ENCODE peak calls at places on chromosomes 11 and 22, in ten cellular contexts. I is esophagus squamous epithelium, R is OCI-LY7, P is neural progenitor cell, M is AG09319, N is pancreas, C is MM.1S, Y is SK-N-SH, Z is PC-3, D is AG10803. J is an unnamed sample.

GRCh38 chr11:122803716-122804115 is 34.6 kb upstream of the CRTAM start:
- DNase-seq in I (no peak), R (no peak), P (no peak), M (no peak), N (no peak), C (no peak), Y (no peak), Z (peak), D (no peak), J (no peak)

GRCh38 chr22:28867191-28867590 is 16.2 kb upstream of the ZNRF3 start:
- DNase-seq in I (no peak), R (no peak), P (no peak), M (no peak), N (no peak), C (no peak), Y (no peak), Z (no peak), D (no peak), J (no peak)

GRCh38 chr11:64086263-64086938 is 50.7 kb downstream of the FLRT1 start:
- DNase-seq in I (no peak), R (no peak), P (no peak), M (peak), N (no peak), C (no peak), Y (no peak), Z (no peak), D (peak), J (no peak)

GRCh38 chr11:64786308-64786707 is 8.0 kb upstream of the SF1 start:
- DNase-seq in I (no peak), R (no peak), P (no peak), M (no peak), N (peak), C (no peak), Y (no peak), Z (no peak), D (no peak), J (no peak)

GRCh38 chr11:27485930-27486773 is 13.6 kb upstream of the LGR4 start:
- DNase-seq in I (no peak), R (peak), P (peak), M (no peak), N (no peak), C (peak), Y (peak), Z (peak), D (peak), J (peak)

GRCh38 chr11:122099345-122100045 is 16.5 kb downstream of the BLID start:
- DNase-seq in I (no peak), R (no peak), P (no peak), M (no peak), N (no peak), C (no peak), Y (no peak), Z (no peak), D (peak), J (peak)

GRCh38 chr11:128891912-128892398 is 799 bp downstream of the KCNJ5 start:
- DNase-seq in I (no peak), R (no peak), P (peak), M (no peak), N (no peak), C (no peak), Y (no peak), Z (no peak), D (no peak), J (no peak)

GRCh38 chr11:12794556-12795230 is 120.5 kb downstream of the TEAD1 start:
- DNase-seq in I (no peak), R (no peak), P (no peak), M (no peak), N (no peak), C (no peak), Y (no peak), Z (no peak), D (peak), J (no peak)

GRCh38 chr11:124446926-124447325 is 1.4 kb upstream of the OR8B8 start:
- DNase-seq in I (no peak), R (no peak), P (no peak), M (no peak), N (no peak), C (no peak), Y (no peak), Z (no peak), D (no peak), J (no peak)

GRCh38 chr11:61701298-61701993 is 21.3 kb downstream of the DAGLA start:
- DNase-seq in I (no peak), R (peak), P (peak), M (no peak), N (no peak), C (no peak), Y (peak), Z (peak), D (no peak), J (no peak)

GRCh38 chr11:90916706-90917105 is 693.9 kb upstream of the CHORDC1 start:
- DNase-seq in I (no peak), R (no peak), P (no peak), M (no peak), N (no peak), C (no peak), Y (no peak), Z (no peak), D (no peak), J (no peak)

GRCh38 chr11:31641477-31642062 is 132.0 kb downstream of the ELP4 start:
- DNase-seq in I (no peak), R (peak), P (peak), M (no peak), N (no peak), C (no peak), Y (peak), Z (peak), D (peak), J (peak)

GRCh38 chr22:29254283-29254653 is 13.5 kb downstream of the RHBDD3 start:
- DNase-seq in I (no peak), R (no peak), P (no peak), M (no peak), N (no peak), C (no peak), Y (peak), Z (no peak), D (no peak), J (no peak)

GRCh38 chr11:12675951-12676711 is 1.9 kb downstream of the TEAD1 start:
- DNase-seq in I (no peak), R (peak), P (peak), M (no peak), N (no peak), C (peak), Y (peak), Z (peak), D (peak), J (no peak)

GRCh38 chr11:128890543-128891409 is at the start of gene KCNJ5:
- DNase-seq in I (no peak), R (no peak), P (peak), M (no peak), N (peak), C (no peak), Y (peak), Z (peak), D (peak), J (no peak)

GRCh38 chr11:12066799-12067508 is 43.4 kb upstream of the MICAL2 start:
- DNase-seq in I (no peak), R (no peak), P (peak), M (no peak), N (peak), C (no peak), Y (no peak), Z (peak), D (peak), J (peak)

GRCh38 chr22:45948081-45948648 is 28.8 kb downstream of the WNT7B start:
- DNase-seq in I (no peak), R (no peak), P (no peak), M (no peak), N (no peak), C (no peak), Y (peak), Z (no peak), D (no peak), J (no peak)

GRCh38 chr22:37465721-37466120 is 20.5 kb downstream of the MFNG start:
- DNase-seq in I (no peak), R (no peak), P (no peak), M (no peak), N (no peak), C (no peak), Y (no peak), Z (no peak), D (no peak), J (no peak)

GRCh38 chr11:114132944-114133394 is 73.5 kb downstream of the ZBTB16 start:
- DNase-seq in I (no peak), R (no peak), P (no peak), M (no peak), N (no peak), C (no peak), Y (no peak), Z (peak), D (peak), J (peak)

GRCh38 chr11:3041699-3042098 is 15.5 kb downstream of the CARS1 start:
- DNase-seq in I (no peak), R (no peak), P (no peak), M (no peak), N (no peak), C (no peak), Y (no peak), Z (no peak), D (no peak), J (no peak)

GRCh38 chr11:128814856-128815705 is 52.0 kb downstream of the KCNJ1 start:
- DNase-seq in I (no peak), R (no peak), P (peak), M (peak), N (no peak), C (no peak), Y (peak), Z (peak), D (peak), J (peak)

GRCh38 chr22:46659791-46660186 is 39.6 kb downstream of the GRAMD4 start:
- DNase-seq in I (no peak), R (no peak), P (no peak), M (no peak), N (no peak), C (no peak), Y (no peak), Z (no peak), D (no peak), J (no peak)

GRCh38 chr11:2825261-2825885 is 60.2 kb downstream of the CDKN1C start:
- DNase-seq in I (no peak), R (no peak), P (no peak), M (peak), N (peak), C (no peak), Y (no peak), Z (peak), D (peak), J (peak)

GRCh38 chr22:40237241-40237640 is 59.5 kb downstream of the TNRC6B start:
- DNase-seq in I (no peak), R (peak), P (no peak), M (no peak), N (no peak), C (peak), Y (no peak), Z (no peak), D (no peak), J (no peak)

GRCh38 chr22:18154821-18155390 is 4.9 kb downstream of the USP18 start:
- DNase-seq in I (no peak), R (no peak), P (no peak), M (no peak), N (no peak), C (no peak), Y (no peak), Z (no peak), D (no peak), J (no peak)

GRCh38 chr11:125426818-125427528 is 69.1 kb downstream of the FEZ1 start:
- DNase-seq in I (no peak), R (peak), P (no peak), M (no peak), N (no peak), C (no peak), Y (no peak), Z (no peak), D (no peak), J (no peak)

GRCh38 chr11:48044577-48044976 is 64.2 kb downstream of the PTPRJ start:
- DNase-seq in I (no peak), R (no peak), P (no peak), M (no peak), N (no peak), C (no peak), Y (no peak), Z (no peak), D (no peak), J (no peak)

GRCh38 chr11:24496728-24497396 is at the start of gene LUZP2:
- DNase-seq in I (no peak), R (no peak), P (peak), M (no peak), N (peak), C (no peak), Y (peak), Z (peak), D (peak), J (no peak)

GRCh38 chr11:114986365-114986764 is 308.0 kb downstream of the NXPE2 start:
- DNase-seq in I (no peak), R (no peak), P (no peak), M (no peak), N (no peak), C (no peak), Y (no peak), Z (no peak), D (no peak), J (no peak)

GRCh38 chr11:76124905-76125566 is 81.3 kb downstream of the WNT11 start:
- DNase-seq in I (no peak), R (peak), P (no peak), M (no peak), N (no peak), C (peak), Y (no peak), Z (no peak), D (no peak), J (no peak)

GRCh38 chr22:28864878-28865596 is 18.3 kb upstream of the ZNRF3 start:
- DNase-seq in I (no peak), R (no peak), P (no peak), M (no peak), N (no peak), C (no peak), Y (no peak), Z (no peak), D (no peak), J (no peak)

GRCh38 chr22:39301108-39301507 is 18.3 kb downstream of the RPL3 start:
- DNase-seq in I (no peak), R (no peak), P (no peak), M (no peak), N (no peak), C (no peak), Y (no peak), Z (no peak), D (no peak), J (no peak)

GRCh38 chr22:39237276-39238123 is 7.3 kb downstream of the PDGFB start:
- DNase-seq in I (no peak), R (no peak), P (no peak), M (no peak), N (no peak), C (no peak), Y (no peak), Z (no peak), D (no peak), J (no peak)

GRCh38 chr22:17576475-17576874 is 13.2 kb downstream of the SLC25A18 start:
- DNase-seq in I (no peak), R (no peak), P (no peak), M (no peak), N (no peak), C (no peak), Y (no peak), Z (peak), D (peak), J (peak)

GRCh38 chr22:35756722-35757121 is 39.0 kb downstream of the APOL5 start:
- DNase-seq in I (no peak), R (no peak), P (no peak), M (no peak), N (no peak), C (no peak), Y (no peak), Z (no peak), D (no peak), J (no peak)
- TF ChIP-seq CTCF in I (no peak), R (no peak), P (no peak), M (no peak), N (no peak), C (no peak), Y (no peak), Z (no peak), D (no peak), J (no peak)

GRCh38 chr11:9757809-9758675 is 94.2 kb downstream of the SWAP70 start:
- DNase-seq in I (peak), R (peak), P (peak), M (no peak), N (peak), C (peak), Y (peak), Z (peak), D (peak), J (peak)
- TF ChIP-seq CTCF in I (peak), R (peak), P (peak), M (peak), N (peak), C (peak), Y (peak), Z (peak), D (no peak), J (peak)

GRCh38 chr11:85540181-85540580 is 87.0 kb downstream of the DLG2 start:
- DNase-seq in I (no peak), R (no peak), P (no peak), M (no peak), N (no peak), C (no peak), Y (no peak), Z (no peak), D (no peak), J (no peak)

GRCh38 chr11:85539029-85539689 is 88.0 kb downstream of the DLG2 start:
- DNase-seq in I (no peak), R (no peak), P (no peak), M (no peak), N (no peak), C (no peak), Y (no peak), Z (no peak), D (no peak), J (no peak)

GRCh38 chr11:85541683-85542082 is 85.5 kb downstream of the DLG2 start:
- DNase-seq in I (no peak), R (no peak), P (no peak), M (no peak), N (no peak), C (no peak), Y (no peak), Z (no peak), D (no peak), J (no peak)

GRCh38 chr11:85539740-85540139 is 87.4 kb downstream of the DLG2 start:
- DNase-seq in I (no peak), R (no peak), P (no peak), M (no peak), N (no peak), C (no peak), Y (no peak), Z (no peak), D (no peak), J (no peak)

GRCh38 chr11:85540635-85541034 is 86.5 kb downstream of the DLG2 start:
- DNase-seq in I (no peak), R (no peak), P (peak), M (no peak), N (no peak), C (no peak), Y (no peak), Z (no peak), D (no peak), J (no peak)
- TF ChIP-seq CTCF in I (no peak), R (no peak), P (peak), M (no peak), N (no peak), C (no peak), Y (no peak), Z (no peak), D (no peak), J (no peak)

DNA sequence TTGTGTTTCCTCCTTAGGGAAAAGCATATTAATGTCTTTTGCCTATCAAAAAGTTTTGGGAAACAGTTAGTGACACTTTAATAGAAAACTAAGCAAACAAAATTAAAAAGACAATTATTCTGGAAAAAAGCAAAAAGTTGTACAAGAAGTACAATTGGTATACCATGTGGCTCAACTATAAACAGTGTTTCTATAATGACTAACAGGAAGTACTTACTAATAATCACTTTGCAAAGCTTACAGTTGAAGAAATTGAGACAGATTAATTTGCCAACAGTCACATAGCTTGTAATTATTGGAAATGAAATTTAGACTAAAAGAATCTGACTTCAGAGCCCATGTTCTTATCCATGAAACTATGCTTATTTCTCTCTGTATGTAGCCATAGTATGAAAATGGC is 24.7 kb downstream of the PPME1 start:
- DNase-seq in I (no peak), R (no peak), P (no peak), M (no peak), N (no peak), C (no peak), Y (no peak), Z (peak), D (peak), J (peak)
- TF ChIP-seq CTCF in I (no peak), R (no peak), P (no peak), M (no peak), N (no peak), C (no peak), Y (no peak), Z (no peak), D (no peak), J (no peak)

GRCh38 chr11:57275582-57275981 is 38.5 kb upstream of the APLNR start:
- DNase-seq in I (no peak), R (no peak), P (no peak), M (no peak), N (no peak), C (no peak), Y (no peak), Z (no peak), D (no peak), J (no peak)
- TF ChIP-seq CTCF in I (no peak), R (no peak), P (no peak), M (no peak), N (no peak), C (no peak), Y (no peak), Z (no peak), D (no peak), J (no peak)

DNA sequence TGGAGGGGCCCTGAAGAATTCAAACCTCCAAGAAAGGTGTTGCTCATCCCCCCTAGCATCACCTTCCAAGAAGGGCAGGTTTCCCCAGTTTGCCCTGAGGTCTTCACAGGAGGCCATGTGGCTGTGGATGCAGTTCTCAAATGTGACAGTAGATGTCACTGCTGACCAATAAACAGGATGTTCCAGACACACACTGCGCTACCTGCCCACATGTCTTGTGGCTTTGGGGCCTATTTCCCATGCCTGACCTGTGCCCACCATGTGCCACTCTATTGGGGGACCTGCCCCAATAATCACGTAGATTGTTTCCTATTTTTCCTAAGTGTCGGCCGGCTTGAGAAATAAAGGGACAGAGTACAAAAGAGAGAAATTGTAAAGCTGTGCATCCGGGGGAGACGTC is 4.5 kb downstream of the GSTT2 start:
- DNase-seq in I (no peak), R (peak), P (no peak), M (no peak), N (no peak), C (peak), Y (peak), Z (no peak), D (no peak), J (no peak)
- TF ChIP-seq CTCF in I (peak), R (peak), P (no peak), M (peak), N (peak), C (peak), Y (peak), Z (no peak), D (peak), J (peak)

GRCh38 chr22:22156348-22156715 is 88.3 kb upstream of the VPREB1 start:
- DNase-seq in I (no peak), R (no peak), P (no peak), M (no peak), N (no peak), C (no peak), Y (no peak), Z (no peak), D (no peak), J (no peak)
- TF ChIP-seq CTCF in I (no peak), R (no peak), P (no peak), M (no peak), N (no peak), C (no peak), Y (no peak), Z (no peak), D (no peak), J (no peak)

GRCh38 chr22:44685384-44686056 is 16.5 kb upstream of the PRR5 start:
- DNase-seq in I (no peak), R (peak), P (peak), M (no peak), N (no peak), C (peak), Y (peak), Z (peak), D (peak), J (peak)
- TF ChIP-seq CTCF in I (no peak), R (no peak), P (no peak), M (no peak), N (no peak), C (no peak), Y (no peak), Z (no peak), D (no peak), J (no peak)